ENCODE peak calls at places on chromosomes 1 and 21, in four cellular contexts. S is esophagus squamous epithelium, Q is neural progenitor cell, V is ovary. Y is an unnamed sample. For H3K36me3, the result is how much of the 10 kb centered on the place peaks cover.

GRCh38 chr1:41401899-41402298 is 40.7 kb downstream of the FOXO6 start:
- DNase-seq in S (no peak), V (no peak), Q (no peak), Y (no peak)

GRCh38 chr1:67097305-67097704 is 37.5 kb downstream of the C1orf141 start:
- DNase-seq in V (no peak), Q (peak), S (no peak), Y (no peak)

GRCh38 chr1:235673981-235674380 is 24.4 kb upstream of the GNG4 start:
- DNase-seq in Q (peak), V (no peak), S (no peak), Y (no peak)

GRCh38 chr1:23657659-23658275 is 33.8 kb upstream of the RPL11 start:
- DNase-seq in V (peak), Q (peak), S (no peak), Y (peak)

GRCh38 chr1:10962483-10962882 is 50.0 kb upstream of the TARDBP start:
- DNase-seq in Q (no peak), V (peak), S (no peak), Y (no peak)

GRCh38 chr1:110102081-110102480 is 10.2 kb upstream of the UBL4B start:
- DNase-seq in Q (no peak), V (no peak), S (no peak), Y (no peak)

GRCh38 chr1:40306296-40306695 is 10.8 kb downstream of the COL9A2 start:
- DNase-seq in V (no peak), S (no peak), Q (no peak), Y (no peak)

GRCh38 chr1:107254306-107254705 is 113.5 kb downstream of the NTNG1 start:
- DNase-seq in S (no peak), V (no peak), Q (peak), Y (no peak)

GRCh38 chr1:165686971-165687433 is 11.4 kb downstream of the ALDH9A1 start:
- DNase-seq in S (no peak), Q (no peak), V (no peak), Y (no peak)

GRCh38 chr1:46285730-46286477 is 17.5 kb downstream of the LRRC41 start:
- DNase-seq in Q (peak), S (no peak), V (no peak), Y (no peak)

GRCh38 chr21:27425574-27425973 is 458.7 kb upstream of the ADAMTS5 start:
- DNase-seq in Q (no peak), S (no peak), V (no peak), Y (no peak)

GRCh38 chr1:224264321-224264720 is 65.7 kb downstream of the NVL start:
- DNase-seq in S (no peak), Q (no peak), V (no peak), Y (no peak)

GRCh38 chr1:172678990-172679772 is 20.3 kb downstream of the FASLG start:
- DNase-seq in Q (no peak), S (no peak), V (no peak), Y (no peak)

DNA sequence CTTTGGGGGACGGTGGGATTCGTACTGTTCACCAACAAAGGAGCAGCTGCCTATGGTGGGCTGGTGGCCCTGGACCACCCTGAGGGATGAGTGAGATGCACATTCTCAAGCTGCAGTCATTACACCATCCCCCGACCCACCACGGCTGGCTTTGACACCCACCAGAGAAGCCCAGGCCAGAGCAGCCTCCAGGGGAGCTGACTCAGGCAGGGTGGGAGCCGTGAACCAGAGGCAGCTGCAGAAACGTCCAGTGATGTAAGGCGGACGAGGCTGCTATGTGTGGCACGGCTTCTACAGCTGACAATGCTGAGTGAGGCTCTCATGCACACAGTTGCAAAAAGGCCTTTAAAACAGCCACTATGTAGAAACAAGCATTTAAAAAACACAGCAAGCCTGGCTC is 40.1 kb downstream of the CHAF1B start:
- DNase-seq in S (no peak), V (no peak), Q (no peak), Y (no peak)
- H3K36me3 ChIP-seq in S (under half), V (under half), Q (under half), Y (under half)

DNA sequence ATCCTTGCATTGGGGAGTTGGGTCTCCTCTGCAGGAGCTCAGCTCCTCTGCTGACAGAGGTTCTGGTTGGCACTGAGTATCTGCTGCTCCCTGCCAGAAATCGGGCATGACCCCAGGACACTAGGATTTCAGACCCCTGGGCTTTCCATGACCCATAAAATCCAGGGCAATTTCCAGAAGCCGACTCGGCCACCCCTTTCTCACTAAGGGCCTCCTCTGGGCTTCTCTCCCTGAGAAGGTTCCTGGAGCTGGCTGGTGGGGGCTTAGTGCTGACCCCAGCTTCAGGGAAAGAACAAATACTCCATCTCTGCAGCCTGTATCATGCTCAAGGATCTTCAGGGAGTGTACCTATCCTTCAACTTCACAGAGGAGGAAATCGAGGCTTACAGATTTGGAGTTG is 603.4 kb downstream of the PTPRU start:
- DNase-seq in S (no peak), V (no peak), Q (no peak), Y (peak)
- H3K36me3 ChIP-seq in S (under half), V (under half), Q (under half), Y (under half)

DNA sequence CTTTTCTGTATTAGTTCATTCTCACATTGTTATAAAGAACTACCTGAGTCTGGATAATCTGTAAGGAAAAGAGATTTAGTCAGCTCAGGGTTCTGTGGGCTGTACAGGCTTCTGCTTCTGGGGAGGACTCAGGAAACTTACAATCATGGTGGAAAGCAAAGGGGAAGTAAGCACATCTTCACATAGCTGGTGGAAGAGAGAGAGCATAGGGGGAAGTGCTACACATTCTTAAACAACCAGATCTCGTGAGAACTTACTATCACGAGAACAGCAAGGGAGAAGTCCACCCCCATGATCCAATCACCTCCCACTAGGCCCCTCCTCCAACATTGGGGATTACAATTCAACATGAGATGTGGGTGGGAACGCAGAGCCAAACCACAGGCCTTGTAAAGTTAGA is 37.9 kb upstream of the AHCTF1 start:
- DNase-seq in Q (no peak), S (no peak), V (no peak), Y (no peak)
- H3K36me3 ChIP-seq in Q (under half), S (under half), V (under half), Y (under half)

GRCh38 chr21:38637161-38637560 is 138.9 kb upstream of the ERG start:
- DNase-seq in V (no peak), S (no peak), Q (no peak), Y (no peak)

GRCh38 chr21:38628426-38628825 is 130.1 kb upstream of the ERG start:
- DNase-seq in S (no peak), V (no peak), Q (no peak), Y (no peak)

GRCh38 chr21:38626311-38626710 is 128.0 kb upstream of the ERG start:
- DNase-seq in V (no peak), S (no peak), Q (no peak), Y (no peak)

GRCh38 chr21:38631676-38632075 is 133.4 kb upstream of the ERG start:
- DNase-seq in S (no peak), Q (no peak), V (no peak), Y (no peak)

DNA sequence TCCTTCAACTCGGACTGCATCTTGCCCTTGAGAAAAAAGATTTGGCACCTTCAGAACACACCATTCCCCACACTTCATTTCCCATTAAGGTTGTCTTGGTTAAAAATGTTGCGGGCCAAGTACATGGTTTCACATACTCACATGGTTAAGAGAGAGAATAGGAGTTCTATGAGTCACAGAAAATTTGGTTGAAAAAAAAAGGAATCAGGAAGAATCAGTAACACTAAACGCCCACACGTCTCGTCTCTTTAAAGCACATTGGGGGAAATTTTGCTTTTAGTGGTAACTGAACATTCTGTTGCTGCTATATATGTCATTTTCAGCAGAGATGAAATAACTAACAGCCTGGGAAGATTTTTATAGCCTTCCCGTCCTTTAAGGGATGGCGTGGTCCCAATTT is 132.9 kb upstream of the ERG start:
- DNase-seq in Q (no peak), S (no peak), V (no peak), Y (no peak)
- H3K36me3 ChIP-seq in Q (under half), S (under half), V (under half), Y (under half)

Y was measured in right atrium auricular region.